ENCODE peak calls at places on chromosomes 1 and 21, in four cellular contexts. B, Y, G and D are unnamed samples.

GRCh38 chr1:15685820-15686219 is 1.7 kb downstream of the PLEKHM2 start:
- DNase-seq in B (no peak), G (no peak), Y (no peak), D (no peak)

GRCh38 chr1:245754463-245754961 is 599.7 kb downstream of the KIF26B start:
- DNase-seq in Y (no peak), B (no peak), G (no peak), D (no peak)

GRCh38 chr21:46038871-46039397 is 57.4 kb downstream of the COL6A1 start:
- DNase-seq in G (no peak), Y (no peak), B (no peak), D (no peak)

GRCh38 chr1:26384076-26384475 is 11.5 kb upstream of the ZNF683 start:
- DNase-seq in Y (no peak), B (no peak), G (no peak), D (no peak)

GRCh38 chr1:201500670-201501120 is 6.2 kb downstream of the CSRP1 start:
- DNase-seq in Y (no peak), B (no peak), G (no peak), D (no peak)

GRCh38 chr1:110004583-110004982 is 20.0 kb downstream of the AHCYL1 start:
- DNase-seq in B (no peak), Y (no peak), G (no peak), D (no peak)

GRCh38 chr21:32585970-32586369 is 647 bp upstream of the TCP10L start:
- DNase-seq in G (no peak), Y (no peak), B (no peak), D (no peak)

GRCh38 chr1:17439250-17440073 is at the start of gene RCC2:
- DNase-seq in Y (peak; percentile 62), B (peak; percentile 63), G (peak; percentile 91), D (peak; percentile 56)

GRCh38 chr1:186498695-186499389 is 37.9 kb upstream of the PDC start:
- DNase-seq in G (peak; percentile 87), Y (no peak), B (no peak), D (peak; percentile 91)

GRCh38 chr21:18529253-18529652 is 125.7 kb upstream of the TMPRSS15 start:
- DNase-seq in Y (no peak), B (no peak), G (peak; percentile 12), D (peak; percentile 87)

GRCh38 chr21:25296239-25296638 is 311.0 kb downstream of the MRPL39 start:
- DNase-seq in G (no peak), B (no peak), Y (no peak), D (no peak)

GRCh38 chr1:119008483-119009299 is 20.5 kb upstream of the TBX15 start:
- DNase-seq in Y (peak; percentile 52), B (no peak), G (peak; percentile 71), D (no peak)

GRCh38 chr1:200873671-200874397 is 1.1 kb downstream of the GPR25 start:
- DNase-seq in B (no peak), Y (no peak), G (no peak), D (no peak)

GRCh38 chr1:9455487-9456237 is 83.6 kb upstream of the SLC25A33 start:
- DNase-seq in B (peak; percentile 44), Y (peak; percentile 67), G (peak; percentile 73), D (no peak)

GRCh38 chr1:9715536-9716226 is 64.2 kb downstream of the PIK3CD start:
- DNase-seq in B (peak; percentile 55), G (no peak), Y (no peak), D (no peak)

GRCh38 chr1:76330993-76331603 is 256.6 kb downstream of the ST6GALNAC3 start:
- DNase-seq in G (peak; percentile 81), B (no peak), Y (peak; percentile 45), D (peak; percentile 24)

DNA sequence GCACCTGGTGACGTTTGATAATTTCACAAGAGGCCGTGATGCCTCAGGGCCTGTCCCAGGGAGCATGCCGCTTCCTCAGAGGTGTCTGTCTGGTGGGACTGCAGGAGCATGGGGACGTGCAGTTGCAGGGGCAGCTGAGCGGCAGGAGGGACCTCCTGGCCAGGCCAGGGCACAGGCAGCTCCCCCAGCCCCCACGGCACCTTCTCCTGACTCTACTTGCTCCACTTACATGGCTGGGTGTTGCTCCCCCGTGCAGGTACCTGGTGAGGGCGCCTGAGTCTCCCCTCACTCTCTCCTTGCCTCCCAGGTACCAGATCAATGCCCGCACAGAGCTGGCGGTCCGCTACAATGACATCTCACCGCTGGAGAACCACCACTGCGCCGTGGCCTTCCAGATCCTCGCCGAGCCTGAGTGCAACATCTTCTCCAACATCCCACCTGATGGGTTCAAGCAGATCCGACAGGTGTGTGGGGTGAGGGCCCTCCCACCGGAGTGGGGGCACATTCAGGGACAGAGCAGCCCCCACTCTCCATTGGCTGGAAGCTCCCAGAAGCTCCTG is 108.4 kb downstream of the PDE9A start:
- DNase-seq in Y (no peak), G (no peak), B (no peak), D (no peak)
- H3K27ac ChIP-seq in Y (no peak overlapping the region), G (no peak overlapping the region), B (no peak overlapping the region), D (no peak overlapping the region)

GRCh38 chr1:160245420-160245819 is 16.9 kb downstream of the DCAF8 start:
- DNase-seq in G (no peak), B (no peak), Y (no peak), D (no peak)
- H3K27ac ChIP-seq in G (no peak overlapping the region), B (no peak overlapping the region), Y (no peak overlapping the region), D (no peak overlapping the region)

DNA sequence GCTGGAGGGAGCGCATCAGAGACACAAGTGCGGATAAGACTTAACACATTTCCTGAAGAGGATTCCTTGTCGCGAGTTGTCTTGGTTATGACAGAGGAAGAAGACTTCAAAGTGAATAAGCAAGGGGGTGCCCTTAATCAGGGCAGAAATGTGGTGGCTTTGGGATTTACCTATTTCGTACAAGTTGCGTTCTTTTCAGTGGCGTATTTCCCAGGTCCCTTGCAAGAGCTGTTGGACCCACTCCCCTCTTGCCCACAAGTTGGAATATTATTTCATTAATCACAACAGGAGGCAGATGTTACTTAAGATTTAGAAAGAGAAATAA is 121.8 kb downstream of the ESRRG start:
- DNase-seq in B (no peak), Y (no peak), G (no peak), D (no peak)
- H3K27ac ChIP-seq in B (no peak overlapping the region), Y (peak overlapping the region; percentile 90), G (no peak overlapping the region), D (peak overlapping the region; percentile 77)

GRCh38 chr1:158328424-158328823 is 2.9 kb downstream of the CD1B start:
- DNase-seq in B (no peak), G (no peak), Y (no peak), D (no peak)

GRCh38 chr1:158329807-158330206 is 1.5 kb downstream of the CD1B start:
- DNase-seq in Y (no peak), G (peak; percentile 38), B (no peak), D (no peak)

GRCh38 chr1:158331431-158331830 is at the start of gene CD1B:
- DNase-seq in B (no peak), Y (no peak), G (no peak), D (no peak)

GRCh38 chr1:158330390-158330789 is 941 bp downstream of the CD1B start:
- DNase-seq in Y (no peak), B (no peak), G (no peak), D (no peak)

GRCh38 chr1:158329300-158329699 is 2.0 kb downstream of the CD1B start:
- DNase-seq in B (no peak), G (no peak), Y (no peak), D (no peak)
- H3K27ac ChIP-seq in B (no peak overlapping the region), G (no peak overlapping the region), Y (no peak overlapping the region), D (no peak overlapping the region)

GRCh38 chr1:39047374-39048229 is 21.5 kb downstream of the NDUFS5 start:
- DNase-seq in B (no peak), G (peak; percentile 27), Y (no peak), D (peak; percentile 63)
- H3K27ac ChIP-seq in B (no peak overlapping the region), G (no peak overlapping the region), Y (peak overlapping the region; percentile 65), D (no peak overlapping the region)

GRCh38 chr21:29194847-29195246 is 64.4 kb downstream of the MAP3K7CL start:
- DNase-seq in G (no peak), B (no peak), Y (no peak), D (no peak)
- H3K27ac ChIP-seq in G (peak overlapping the region; percentile 83), B (no peak overlapping the region), Y (no peak overlapping the region), D (no peak overlapping the region)

DNA sequence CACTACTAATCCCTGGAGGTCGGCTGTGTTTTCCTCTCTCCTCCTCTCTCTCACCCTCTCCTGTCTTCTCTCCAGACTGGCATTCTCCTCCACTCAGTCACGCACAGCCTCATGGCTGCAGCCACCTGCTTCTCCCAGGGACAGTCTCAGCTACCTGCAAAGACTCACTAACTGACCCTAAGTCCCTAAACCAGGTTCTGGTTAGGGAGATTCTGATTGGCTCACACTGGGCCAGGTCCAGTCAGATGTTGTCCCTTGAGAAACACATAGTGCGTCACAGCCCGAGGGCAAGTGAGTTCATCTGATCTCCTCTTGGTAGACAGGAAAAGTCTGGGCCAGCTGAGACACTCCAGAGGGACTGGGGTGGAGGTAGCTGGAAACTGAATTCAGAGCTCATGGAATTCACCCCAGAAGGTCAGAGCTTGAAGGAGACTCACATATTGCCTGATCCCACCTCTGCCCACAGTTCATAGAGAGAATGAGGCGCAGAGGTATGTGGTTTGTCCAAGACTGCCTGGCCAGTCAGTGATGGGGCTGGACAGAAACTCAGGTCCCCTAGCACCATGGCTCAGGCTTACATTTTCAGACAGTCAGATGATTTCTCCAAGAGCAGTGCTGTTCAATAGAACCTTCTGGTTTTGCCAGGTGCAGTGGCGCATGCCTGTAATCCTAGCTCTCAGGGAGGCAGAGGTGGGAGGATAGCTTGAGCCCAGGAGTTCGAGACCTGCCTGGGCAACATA is 40.4 kb upstream of the RPL11 start:
- DNase-seq in B (no peak), G (no peak), Y (no peak), D (peak; percentile 73)
- H3K27ac ChIP-seq in B (no peak overlapping the region), G (no peak overlapping the region), Y (no peak overlapping the region), D (no peak overlapping the region)